ENCODE peak calls at places on chromosome 14, in four cellular contexts. J is GM23338, L is brain microvascular endothelial cell, H is IMR-90. K is an unnamed sample.

GRCh38 chr14:38774162-38774561 is 328.9 kb downstream of the SEC23A start:
- DNase-seq in J (no peak), L (no peak), H (no peak), K (no peak)

GRCh38 chr14:79534703-79535353 is 676.5 kb downstream of the DIO2 start:
- DNase-seq in J (no peak), L (no peak), H (no peak), K (peak)

GRCh38 chr14:82398313-82398712 is 864.7 kb upstream of the SEL1L start:
- DNase-seq in J (no peak), L (no peak), H (no peak), K (no peak)

GRCh38 chr14:80211143-80212024 is at the start of gene DIO2:
- DNase-seq in J (peak), L (no peak), H (peak), K (peak)

GRCh38 chr14:105498430-105499255 is 7.6 kb downstream of the TEDC1 start:
- DNase-seq in J (peak), L (no peak), H (no peak), K (no peak)

GRCh38 chr14:64591809-64592208 is 42.0 kb downstream of the PPP1R36 start:
- DNase-seq in J (no peak), L (no peak), H (peak), K (peak)

GRCh38 chr14:26738571-26738970 is 140.7 kb upstream of the NOVA1 start:
- DNase-seq in J (no peak), L (no peak), H (no peak), K (peak)

GRCh38 chr14:61662437-61663311 is 32.6 kb upstream of the HIF1A start:
- DNase-seq in J (peak), L (peak), H (peak), K (peak)

GRCh38 chr14:42541535-42542001 is 934.9 kb downstream of the LRFN5 start:
- DNase-seq in J (no peak), L (no peak), H (peak), K (peak)

GRCh38 chr14:53226553-53226952 is 73.4 kb upstream of the DDHD1 start:
- DNase-seq in J (no peak), L (no peak), H (peak), K (peak)

GRCh38 chr14:101774814-101775213 is 13.3 kb downstream of the PPP2R5C start:
- DNase-seq in J (no peak), L (no peak), H (no peak), K (no peak)

GRCh38 chr14:53710615-53711014 is 246.0 kb downstream of the BMP4 start:
- DNase-seq in J (no peak), L (no peak), H (no peak), K (no peak)

GRCh38 chr14:97053941-97054340 is 256.8 kb downstream of the VRK1 start:
- DNase-seq in J (no peak), L (no peak), H (no peak), K (no peak)

GRCh38 chr14:99262977-99263448 is 9.0 kb downstream of the BCL11B start:
- DNase-seq in J (peak), L (no peak), H (no peak), K (no peak)

GRCh38 chr14:103723176-103724081 is 7.8 kb downstream of the ZFYVE21 start:
- DNase-seq in J (no peak), L (no peak), H (no peak), K (no peak)

GRCh38 chr14:20184181-20184580 is 6.5 kb upstream of the OR11G2 start:
- DNase-seq in J (no peak), L (no peak), H (no peak), K (no peak)

GRCh38 chr14:33401326-33401725 is 462.6 kb downstream of the NPAS3 start:
- DNase-seq in J (no peak), L (no peak), H (no peak), K (no peak)

GRCh38 chr14:76752744-76753143 is 8.5 kb upstream of the VASH1 start:
- DNase-seq in J (no peak), L (no peak), H (no peak), K (no peak)

GRCh38 chr14:79375336-79375735 is 836.0 kb downstream of the DIO2 start:
- DNase-seq in J (no peak), L (no peak), H (no peak), K (no peak)

GRCh38 chr14:77053046-77053841 is 24.7 kb upstream of the IRF2BPL start:
- DNase-seq in J (peak), L (no peak), H (peak), K (no peak)

GRCh38 chr14:61923348-61923747 is 161.1 kb downstream of the SNAPC1 start:
- DNase-seq in J (peak), L (peak), H (peak), K (peak)

GRCh38 chr14:77158175-77158908 is 16.8 kb upstream of the ZDHHC22 start:
- DNase-seq in J (peak), L (peak), H (peak), K (peak)

GRCh38 chr14:68970096-68970612 is 8.9 kb downstream of the ACTN1 start:
- DNase-seq in J (peak), L (no peak), H (no peak), K (no peak)

GRCh38 chr14:99430491-99430890 is 50.2 kb downstream of the SETD3 start:
- DNase-seq in J (peak), L (no peak), H (no peak), K (no peak)

GRCh38 chr14:21846227-21846885 is 172.7 kb upstream of the OR4E1 start:
- DNase-seq in J (peak), L (peak), H (peak), K (peak)

GRCh38 chr14:79515158-79515557 is 696.1 kb downstream of the DIO2 start:
- DNase-seq in J (no peak), L (peak), H (no peak), K (peak)

GRCh38 chr14:74612346-74613021 is 447 bp upstream of the LTBP2 start:
- DNase-seq in J (peak), L (peak), H (peak), K (peak)

GRCh38 chr14:55556929-55557623 is 22.9 kb upstream of the KTN1 start:
- DNase-seq in J (no peak), L (peak), H (peak), K (peak)

GRCh38 chr14:75960219-75960618 is 21.6 kb downstream of the TGFB3 start:
- DNase-seq in J (no peak), L (no peak), H (no peak), K (no peak)

GRCh38 chr14:81449114-81449513 is 49.0 kb upstream of the STON2 start:
- DNase-seq in J (no peak), L (no peak), H (no peak), K (no peak)

GRCh38 chr14:54637270-54637669 is 70.3 kb downstream of the SAMD4A start:
- DNase-seq in J (no peak), L (no peak), H (no peak), K (no peak)

GRCh38 chr14:69335421-69335820 is 62.7 kb downstream of the ERH start:
- DNase-seq in J (no peak), L (no peak), H (peak), K (no peak)

DNA sequence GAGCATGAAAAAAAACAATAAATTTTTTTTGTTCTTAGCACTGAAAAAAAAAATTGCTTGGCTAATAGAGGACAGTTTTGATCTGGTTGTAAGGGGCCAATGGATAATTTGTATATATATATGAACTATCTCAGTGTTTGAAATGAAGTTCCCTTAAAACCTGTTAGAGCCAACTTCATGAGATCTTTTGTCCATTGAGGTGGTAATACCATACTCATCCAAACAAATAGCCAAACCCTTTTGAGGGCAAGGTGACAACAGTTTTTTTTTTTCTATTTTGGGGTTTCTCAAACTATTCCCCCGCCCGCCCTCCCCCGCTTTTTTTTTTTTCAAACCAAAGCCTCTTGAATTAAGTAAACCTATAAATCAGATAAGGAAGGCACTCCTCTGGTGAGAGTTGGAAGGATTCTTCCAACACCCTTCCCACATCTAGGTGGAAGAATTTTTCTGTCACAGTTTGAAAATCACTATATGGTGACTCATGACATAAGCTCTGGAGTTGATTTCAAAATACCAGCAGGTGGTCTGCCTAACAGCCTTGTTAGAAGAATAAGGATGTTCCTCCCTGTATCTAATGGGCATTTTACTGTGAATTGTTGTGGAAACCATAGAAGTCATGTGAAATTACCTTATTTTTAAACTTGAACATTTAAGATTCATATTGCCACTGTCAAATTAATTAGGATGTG is 10.2 kb downstream of the ARHGAP5 start:
- DNase-seq in J (peak), L (peak), H (peak), K (peak)
- TF ChIP-seq CTCF in J (no peak), L (no peak), H (no peak), K (no peak)

DNA sequence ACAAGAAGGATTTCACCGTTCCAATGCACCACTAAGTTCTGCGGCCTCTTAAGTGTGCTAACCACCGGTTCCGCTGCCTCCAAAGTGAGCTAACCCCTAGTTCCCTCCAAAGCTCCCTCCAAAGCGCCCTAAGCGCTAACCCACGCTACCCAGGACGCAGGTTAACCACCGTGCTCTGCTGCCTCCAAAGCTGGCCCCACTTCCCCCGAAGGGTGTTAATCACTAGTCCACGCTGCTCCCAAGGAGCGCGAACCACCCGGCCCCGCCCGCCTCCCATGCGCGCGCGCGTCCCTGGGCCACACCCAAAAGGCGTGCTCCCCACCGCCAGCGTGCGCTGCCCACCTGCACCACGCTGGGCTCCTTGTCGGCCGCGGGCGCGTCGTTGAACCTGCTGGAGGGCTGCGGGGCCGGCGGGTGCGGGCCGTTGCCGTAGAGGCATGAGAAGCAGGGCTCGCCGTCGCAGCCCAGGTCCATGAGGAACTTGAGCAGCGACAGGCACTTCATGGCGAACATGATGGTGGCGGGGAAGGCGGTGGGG is 11.7 kb downstream of the FAM181A start:
- DNase-seq in J (peak), L (no peak), H (no peak), K (no peak)
- H3K4me3 ChIP-seq in J (peak), L (no peak), H (no peak), K (no peak)

GRCh38 chr14:93011650-93012317 is 88.8 kb downstream of the CHGA start:
- DNase-seq in J (no peak), L (no peak), H (no peak), K (no peak)

GRCh38 chr14:93015039-93015438 is 92.1 kb downstream of the CHGA start:
- DNase-seq in J (no peak), L (no peak), H (no peak), K (no peak)

GRCh38 chr14:93014038-93015023 is 91.4 kb downstream of the CHGA start:
- DNase-seq in J (no peak), L (no peak), H (no peak), K (no peak)

GRCh38 chr14:93012516-93013367 is 89.8 kb downstream of the CHGA start:
- DNase-seq in J (no peak), L (peak), H (no peak), K (peak)

DNA sequence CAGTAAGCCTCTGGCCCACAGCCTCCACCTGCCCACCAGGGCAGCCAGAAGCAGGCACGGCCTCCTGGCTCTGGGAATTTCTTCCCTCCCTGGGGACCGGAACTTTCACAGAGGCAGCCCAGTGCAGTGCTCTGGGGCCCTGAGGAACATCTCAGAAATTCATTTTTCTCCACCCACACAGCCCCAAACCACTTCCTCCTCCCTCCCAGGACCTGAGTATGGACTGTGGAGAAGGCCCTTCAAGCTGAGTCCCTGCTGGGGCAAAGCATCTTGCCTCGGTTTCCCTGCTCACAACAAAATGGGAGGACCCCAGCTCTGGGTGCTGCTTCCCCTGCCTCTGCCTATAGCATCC is 90.4 kb downstream of the CHGA start:
- DNase-seq in J (no peak), L (peak), H (peak), K (peak)
- TF ChIP-seq CTCF in J (no peak), L (no peak), H (no peak), K (no peak)

DNA sequence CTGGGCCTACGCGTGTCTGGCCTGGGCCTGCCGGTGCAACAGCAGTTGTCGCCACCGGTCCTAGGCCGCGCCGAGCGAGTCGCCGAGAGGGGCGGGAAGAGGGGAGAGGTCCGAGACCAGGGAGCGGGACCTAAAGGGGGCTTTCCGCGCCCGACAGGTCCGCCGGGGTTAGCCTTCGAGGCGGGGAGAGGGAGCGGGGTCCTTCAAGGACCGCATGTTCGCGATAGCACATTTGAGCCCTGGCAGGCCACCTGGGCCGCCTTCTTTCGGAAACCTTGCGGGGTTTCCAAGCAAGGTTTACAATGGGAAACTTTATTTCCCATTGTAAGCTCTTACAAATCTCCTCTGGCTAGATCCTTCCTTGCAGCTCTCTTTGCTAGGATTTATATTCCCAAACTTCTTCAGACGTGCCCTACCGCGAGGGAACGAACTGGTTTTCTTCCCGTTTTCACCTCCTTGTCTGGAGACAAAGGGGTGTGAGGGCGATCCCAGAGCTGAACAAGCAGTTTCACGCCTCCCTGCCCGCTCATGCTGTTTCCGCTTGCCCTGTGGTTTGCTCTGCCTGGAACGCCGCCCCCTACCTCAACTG is 6.8 kb downstream of the SIX6 start:
- DNase-seq in J (peak), L (no peak), H (no peak), K (no peak)
- H3K4me3 ChIP-seq in J (peak), L (no peak), H (no peak), K (no peak)

GRCh38 chr14:59127437-59127732 is 61.1 kb upstream of the DAAM1 start:
- DNase-seq in J (no peak), L (no peak), H (no peak), K (no peak)
- TF ChIP-seq CTCF in J (no peak), L (no peak), H (no peak), K (no peak)

K was measured in fibroblast of mammary gland.